ENCODE peak calls at places on chromosome 13, in six cellular contexts. H, A, W, M, Y and N are unnamed samples.

GRCh38 chr13:106155411-106155810 is 380.1 kb downstream of the EFNB2 start:
- DNase-seq in Y (peak), H (no peak), M (peak), W (peak), A (no peak), N (no peak)

GRCh38 chr13:70339738-70340137 is 231.5 kb upstream of the KLHL1 start:
- DNase-seq in W (peak), A (no peak), Y (no peak), M (no peak), H (no peak), N (no peak)

GRCh38 chr13:25943666-25944065 is 108.2 kb downstream of the SHISA2 start:
- DNase-seq in A (no peak), Y (no peak), M (no peak), W (no peak), H (no peak), N (no peak)

GRCh38 chr13:48490241-48490640 is 42.6 kb downstream of the RCBTB2 start:
- DNase-seq in W (no peak), M (peak), Y (no peak), H (no peak), A (no peak), N (no peak)

GRCh38 chr13:102597029-102598015 is 536 bp downstream of the TPP2 start:
- DNase-seq in H (peak), W (peak), Y (peak), A (no peak), M (peak), N (peak)

GRCh38 chr13:35690546-35690945 is 214.1 kb upstream of the MAB21L1 start:
- DNase-seq in Y (peak), H (no peak), A (no peak), W (no peak), M (peak), N (no peak)

GRCh38 chr13:36841411-36841810 is 22.4 kb downstream of the RFXAP start:
- DNase-seq in W (no peak), Y (no peak), H (no peak), A (no peak), M (no peak), N (no peak)

GRCh38 chr13:32426981-32427851 is 714 bp downstream of the N4BP2L1 start:
- DNase-seq in M (peak), Y (peak), W (no peak), A (peak), H (peak), N (peak)

GRCh38 chr13:111893607-111894443 is 173.1 kb upstream of the SOX1 start:
- DNase-seq in M (no peak), W (no peak), H (no peak), A (no peak), Y (no peak), N (no peak)

GRCh38 chr13:98974053-98974452 is 3.8 kb downstream of the DOCK9 start:
- DNase-seq in M (no peak), H (no peak), W (no peak), Y (no peak), A (no peak), N (peak)